ENCODE peak calls at places on chromosomes 3 and 15, in ten cellular contexts. X is NCI-H187; Q is cardiac fibroblast; W is neural crest cell; A is LoVo; E is type B pancreatic cell; S is CD4-positive, alpha-beta memory T cell; M is NCI-H524; U is endothelial cell; I is T1000. B is an unnamed sample.

GRCh38 chr3:194431553-194431952 is 32.5 kb upstream of the GP5 start:
- DNase-seq in X (no peak), Q (no peak), W (no peak), A (no peak), E (no peak), S (no peak), M (no peak), U (no peak), I (no peak), B (no peak)

GRCh38 chr3:114411811-114412803 is 118.3 kb downstream of the TIGIT start:
- DNase-seq in X (no peak), Q (peak), W (no peak), A (no peak), E (no peak), S (no peak), M (no peak), U (no peak), I (peak), B (no peak)

GRCh38 chr3:167241048-167241845 is 138.8 kb downstream of the ZBBX start:
- DNase-seq in X (no peak), Q (no peak), W (no peak), A (no peak), E (no peak), S (no peak), M (no peak), U (no peak), I (no peak), B (no peak)

GRCh38 chr3:64190517-64191515 is 34.5 kb downstream of the PRICKLE2 start:
- DNase-seq in X (no peak), Q (peak), W (no peak), A (no peak), E (no peak), S (no peak), M (peak), U (no peak), I (peak), B (no peak)

GRCh38 chr3:190036631-190037030 is 84.1 kb downstream of the P3H2 start:
- DNase-seq in X (no peak), Q (peak), W (no peak), A (no peak), E (no peak), S (no peak), M (no peak), U (no peak), I (no peak), B (no peak)

GRCh38 chr3:32872487-32873382 is 54.9 kb downstream of the TRIM71 start:
- DNase-seq in X (no peak), Q (peak), W (no peak), A (peak), E (no peak), S (no peak), M (no peak), U (no peak), I (no peak), B (peak)

GRCh38 chr3:165855581-165855980 is 18.4 kb upstream of the BCHE start:
- DNase-seq in X (no peak), Q (peak), W (no peak), A (no peak), E (no peak), S (no peak), M (no peak), U (no peak), I (no peak), B (no peak)

GRCh38 chr3:72270072-72270611 is 485.2 kb upstream of the PROK2 start:
- DNase-seq in X (no peak), Q (peak), W (no peak), A (peak), E (no peak), S (no peak), M (no peak), U (no peak), I (peak), B (peak)

GRCh38 chr15:25527118-25527517 is 88.3 kb upstream of the UBE3A start:
- DNase-seq in X (no peak), Q (no peak), W (no peak), A (no peak), E (no peak), S (no peak), M (no peak), U (no peak), I (no peak), B (no peak)